ENCODE peak calls at places on chromosomes 16 and 17, in ten cellular contexts. One of them, this sample, is unnamed.

GRCh38 chr16:10983175-10983558 is 38.8 kb downstream of the CLEC16A start:
- DNase-seq in tibial nerve: no peak
- DNase-seq in ACHN: no peak
- DNase-seq in Kasumi-1: no peak
- DNase-seq in stimulated activated CD4-positive, alpha-beta T cell treated with anti-CD3 and anti-CD28 coated beads, Interleukin-1b, Interleukin-23, amount 100 ng/mL, for 24 hours: no peak
- DNase-seq in activated CD4-positive, CD25-positive, alpha-beta regulatory T cell treated with anti-CD3 and anti-CD28 coated beads, Interleukin-2, amount 50 U/mL, for 16 hours: no peak
- DNase-seq in NCI-H2171: no peak
- DNase-seq in fibroblast of lung: no peak
- DNase-seq in GOT3: no peak
- DNase-seq in SK-N-SH: no peak
- DNase-seq in this sample: no peak

GRCh38 chr17:80319999-80320344 is 59.3 kb downstream of the RNF213 start:
- DNase-seq in stimulated activated CD4-positive, alpha-beta T cell treated with anti-CD3 and anti-CD28 coated beads, Interleukin-1b, Interleukin-23, amount 100 ng/mL, for 24 hours: no peak
- DNase-seq in activated CD4-positive, CD25-positive, alpha-beta regulatory T cell treated with anti-CD3 and anti-CD28 coated beads, Interleukin-2, amount 50 U/mL, for 16 hours: no peak
- DNase-seq in Kasumi-1: no peak
- DNase-seq in fibroblast of lung: no peak
- DNase-seq in NCI-H2171: no peak
- DNase-seq in tibial nerve: no peak
- DNase-seq in SK-N-SH: no peak
- DNase-seq in GOT3: no peak
- DNase-seq in ACHN: no peak
- DNase-seq in this sample: no peak

GRCh38 chr17:39139561-39139960 is 11.9 kb downstream of the PLXDC1 start:
- DNase-seq in activated CD4-positive, CD25-positive, alpha-beta regulatory T cell treated with anti-CD3 and anti-CD28 coated beads, Interleukin-2, amount 50 U/mL, for 16 hours: no peak
- DNase-seq in SK-N-SH: no peak
- DNase-seq in fibroblast of lung: no peak
- DNase-seq in stimulated activated CD4-positive, alpha-beta T cell treated with anti-CD3 and anti-CD28 coated beads, Interleukin-1b, Interleukin-23, amount 100 ng/mL, for 24 hours: no peak
- DNase-seq in Kasumi-1: no peak
- DNase-seq in ACHN: no peak
- DNase-seq in GOT3: no peak
- DNase-seq in NCI-H2171: no peak
- DNase-seq in tibial nerve: no peak
- DNase-seq in this sample: no peak

GRCh38 chr16:17339764-17340541 is 130.8 kb downstream of the XYLT1 start:
- DNase-seq in GOT3: no peak
- DNase-seq in stimulated activated CD4-positive, alpha-beta T cell treated with anti-CD3 and anti-CD28 coated beads, Interleukin-1b, Interleukin-23, amount 100 ng/mL, for 24 hours: no peak
- DNase-seq in tibial nerve: no peak
- DNase-seq in SK-N-SH: no peak
- DNase-seq in ACHN: no peak
- DNase-seq in Kasumi-1: peak
- DNase-seq in NCI-H2171: no peak
- DNase-seq in activated CD4-positive, CD25-positive, alpha-beta regulatory T cell treated with anti-CD3 and anti-CD28 coated beads, Interleukin-2, amount 50 U/mL, for 16 hours: no peak
- DNase-seq in fibroblast of lung: peak
- DNase-seq in this sample: no peak

GRCh38 chr17:68599091-68599872 is 1.9 kb downstream of the FAM20A start:
- DNase-seq in GOT3: no peak
- DNase-seq in NCI-H2171: no peak
- DNase-seq in ACHN: no peak
- DNase-seq in stimulated activated CD4-positive, alpha-beta T cell treated with anti-CD3 and anti-CD28 coated beads, Interleukin-1b, Interleukin-23, amount 100 ng/mL, for 24 hours: no peak
- DNase-seq in SK-N-SH: no peak
- DNase-seq in Kasumi-1: no peak
- DNase-seq in activated CD4-positive, CD25-positive, alpha-beta regulatory T cell treated with anti-CD3 and anti-CD28 coated beads, Interleukin-2, amount 50 U/mL, for 16 hours: no peak
- DNase-seq in fibroblast of lung: no peak
- DNase-seq in tibial nerve: peak
- DNase-seq in this sample: no peak

GRCh38 chr16:55439101-55439690 is 39.8 kb upstream of the MMP2 start:
- DNase-seq in tibial nerve: no peak
- DNase-seq in GOT3: no peak
- DNase-seq in SK-N-SH: no peak
- DNase-seq in activated CD4-positive, CD25-positive, alpha-beta regulatory T cell treated with anti-CD3 and anti-CD28 coated beads, Interleukin-2, amount 50 U/mL, for 16 hours: no peak
- DNase-seq in fibroblast of lung: no peak
- DNase-seq in NCI-H2171: no peak
- DNase-seq in ACHN: no peak
- DNase-seq in Kasumi-1: no peak
- DNase-seq in stimulated activated CD4-positive, alpha-beta T cell treated with anti-CD3 and anti-CD28 coated beads, Interleukin-1b, Interleukin-23, amount 100 ng/mL, for 24 hours: no peak
- DNase-seq in this sample: no peak

GRCh38 chr17:80694085-80694991 is 149.7 kb downstream of the RPTOR start:
- DNase-seq in activated CD4-positive, CD25-positive, alpha-beta regulatory T cell treated with anti-CD3 and anti-CD28 coated beads, Interleukin-2, amount 50 U/mL, for 16 hours: no peak
- DNase-seq in SK-N-SH: no peak
- DNase-seq in ACHN: no peak
- DNase-seq in stimulated activated CD4-positive, alpha-beta T cell treated with anti-CD3 and anti-CD28 coated beads, Interleukin-1b, Interleukin-23, amount 100 ng/mL, for 24 hours: no peak
- DNase-seq in fibroblast of lung: no peak
- DNase-seq in Kasumi-1: no peak
- DNase-seq in NCI-H2171: peak
- DNase-seq in GOT3: no peak
- DNase-seq in tibial nerve: no peak
- DNase-seq in this sample: peak

GRCh38 chr17:4500188-4500565 is 1.5 kb downstream of the SPNS2 start:
- DNase-seq in stimulated activated CD4-positive, alpha-beta T cell treated with anti-CD3 and anti-CD28 coated beads, Interleukin-1b, Interleukin-23, amount 100 ng/mL, for 24 hours: no peak
- DNase-seq in SK-N-SH: no peak
- DNase-seq in fibroblast of lung: no peak
- DNase-seq in NCI-H2171: no peak
- DNase-seq in tibial nerve: no peak
- DNase-seq in Kasumi-1: no peak
- DNase-seq in ACHN: peak
- DNase-seq in GOT3: no peak
- DNase-seq in activated CD4-positive, CD25-positive, alpha-beta regulatory T cell treated with anti-CD3 and anti-CD28 coated beads, Interleukin-2, amount 50 U/mL, for 16 hours: no peak
- DNase-seq in this sample: no peak

GRCh38 chr17:75783069-75783783 is 1.4 kb upstream of the UNK start:
- DNase-seq in GOT3: no peak
- DNase-seq in Kasumi-1: peak
- DNase-seq in NCI-H2171: peak
- DNase-seq in activated CD4-positive, CD25-positive, alpha-beta regulatory T cell treated with anti-CD3 and anti-CD28 coated beads, Interleukin-2, amount 50 U/mL, for 16 hours: no peak
- DNase-seq in tibial nerve: peak
- DNase-seq in fibroblast of lung: peak
- DNase-seq in SK-N-SH: peak
- DNase-seq in ACHN: peak
- DNase-seq in stimulated activated CD4-positive, alpha-beta T cell treated with anti-CD3 and anti-CD28 coated beads, Interleukin-1b, Interleukin-23, amount 100 ng/mL, for 24 hours: no peak
- DNase-seq in this sample: no peak

GRCh38 chr17:59355030-59355694 is 23.7 kb downstream of the YPEL2 start:
- DNase-seq in GOT3: no peak
- DNase-seq in stimulated activated CD4-positive, alpha-beta T cell treated with anti-CD3 and anti-CD28 coated beads, Interleukin-1b, Interleukin-23, amount 100 ng/mL, for 24 hours: no peak
- DNase-seq in NCI-H2171: no peak
- DNase-seq in SK-N-SH: no peak
- DNase-seq in Kasumi-1: no peak
- DNase-seq in tibial nerve: no peak
- DNase-seq in activated CD4-positive, CD25-positive, alpha-beta regulatory T cell treated with anti-CD3 and anti-CD28 coated beads, Interleukin-2, amount 50 U/mL, for 16 hours: no peak
- DNase-seq in fibroblast of lung: no peak
- DNase-seq in ACHN: no peak
- DNase-seq in this sample: no peak

GRCh38 chr16:20866792-20867191 is 33.4 kb downstream of the DCUN1D3 start:
- DNase-seq in NCI-H2171: no peak
- DNase-seq in SK-N-SH: no peak
- DNase-seq in fibroblast of lung: no peak
- DNase-seq in Kasumi-1: no peak
- DNase-seq in GOT3: no peak
- DNase-seq in activated CD4-positive, CD25-positive, alpha-beta regulatory T cell treated with anti-CD3 and anti-CD28 coated beads, Interleukin-2, amount 50 U/mL, for 16 hours: no peak
- DNase-seq in tibial nerve: no peak
- DNase-seq in stimulated activated CD4-positive, alpha-beta T cell treated with anti-CD3 and anti-CD28 coated beads, Interleukin-1b, Interleukin-23, amount 100 ng/mL, for 24 hours: no peak
- DNase-seq in ACHN: no peak
- DNase-seq in this sample: no peak

GRCh38 chr16:57244463-57244766 is 644 bp upstream of the ARL2BP start:
- DNase-seq in tibial nerve: no peak
- DNase-seq in SK-N-SH: no peak
- DNase-seq in fibroblast of lung: no peak
- DNase-seq in stimulated activated CD4-positive, alpha-beta T cell treated with anti-CD3 and anti-CD28 coated beads, Interleukin-1b, Interleukin-23, amount 100 ng/mL, for 24 hours: no peak
- DNase-seq in GOT3: no peak
- DNase-seq in activated CD4-positive, CD25-positive, alpha-beta regulatory T cell treated with anti-CD3 and anti-CD28 coated beads, Interleukin-2, amount 50 U/mL, for 16 hours: no peak
- DNase-seq in NCI-H2171: no peak
- DNase-seq in ACHN: no peak
- DNase-seq in Kasumi-1: no peak
- DNase-seq in this sample: no peak

GRCh38 chr17:50100921-50101345 is 5.8 kb downstream of the PDK2 start:
- DNase-seq in activated CD4-positive, CD25-positive, alpha-beta regulatory T cell treated with anti-CD3 and anti-CD28 coated beads, Interleukin-2, amount 50 U/mL, for 16 hours: no peak
- DNase-seq in stimulated activated CD4-positive, alpha-beta T cell treated with anti-CD3 and anti-CD28 coated beads, Interleukin-1b, Interleukin-23, amount 100 ng/mL, for 24 hours: no peak
- DNase-seq in NCI-H2171: peak
- DNase-seq in fibroblast of lung: no peak
- DNase-seq in SK-N-SH: no peak
- DNase-seq in GOT3: no peak
- DNase-seq in ACHN: peak
- DNase-seq in tibial nerve: no peak
- DNase-seq in Kasumi-1: no peak
- DNase-seq in this sample: no peak

GRCh38 chr17:32596666-32597065 is 109.9 kb downstream of the CDK5R1 start:
- DNase-seq in tibial nerve: no peak
- DNase-seq in fibroblast of lung: peak
- DNase-seq in ACHN: no peak
- DNase-seq in Kasumi-1: no peak
- DNase-seq in stimulated activated CD4-positive, alpha-beta T cell treated with anti-CD3 and anti-CD28 coated beads, Interleukin-1b, Interleukin-23, amount 100 ng/mL, for 24 hours: no peak
- DNase-seq in SK-N-SH: no peak
- DNase-seq in GOT3: no peak
- DNase-seq in NCI-H2171: peak
- DNase-seq in activated CD4-positive, CD25-positive, alpha-beta regulatory T cell treated with anti-CD3 and anti-CD28 coated beads, Interleukin-2, amount 50 U/mL, for 16 hours: no peak
- DNase-seq in this sample: peak

GRCh38 chr16:565420-566330 is 1.1 kb upstream of the NHLRC4 start:
- DNase-seq in Kasumi-1: no peak
- DNase-seq in fibroblast of lung: peak
- DNase-seq in ACHN: no peak
- DNase-seq in SK-N-SH: peak
- DNase-seq in GOT3: no peak
- DNase-seq in activated CD4-positive, CD25-positive, alpha-beta regulatory T cell treated with anti-CD3 and anti-CD28 coated beads, Interleukin-2, amount 50 U/mL, for 16 hours: no peak
- DNase-seq in NCI-H2171: no peak
- DNase-seq in tibial nerve: no peak
- DNase-seq in stimulated activated CD4-positive, alpha-beta T cell treated with anti-CD3 and anti-CD28 coated beads, Interleukin-1b, Interleukin-23, amount 100 ng/mL, for 24 hours: no peak
- DNase-seq in this sample: no peak

GRCh38 chr17:35243459-35244204 is 760 bp downstream of the SLFN5 start:
- DNase-seq in fibroblast of lung: peak
- DNase-seq in SK-N-SH: peak
- DNase-seq in stimulated activated CD4-positive, alpha-beta T cell treated with anti-CD3 and anti-CD28 coated beads, Interleukin-1b, Interleukin-23, amount 100 ng/mL, for 24 hours: no peak
- DNase-seq in NCI-H2171: no peak
- DNase-seq in tibial nerve: peak
- DNase-seq in activated CD4-positive, CD25-positive, alpha-beta regulatory T cell treated with anti-CD3 and anti-CD28 coated beads, Interleukin-2, amount 50 U/mL, for 16 hours: no peak
- DNase-seq in GOT3: no peak
- DNase-seq in ACHN: peak
- DNase-seq in Kasumi-1: no peak
- DNase-seq in this sample: no peak

GRCh38 chr17:61490540-61490975 is 38.3 kb downstream of the TBX4 start:
- DNase-seq in GOT3: no peak
- DNase-seq in activated CD4-positive, CD25-positive, alpha-beta regulatory T cell treated with anti-CD3 and anti-CD28 coated beads, Interleukin-2, amount 50 U/mL, for 16 hours: no peak
- DNase-seq in Kasumi-1: no peak
- DNase-seq in ACHN: no peak
- DNase-seq in fibroblast of lung: peak
- DNase-seq in stimulated activated CD4-positive, alpha-beta T cell treated with anti-CD3 and anti-CD28 coated beads, Interleukin-1b, Interleukin-23, amount 100 ng/mL, for 24 hours: no peak
- DNase-seq in NCI-H2171: no peak
- DNase-seq in SK-N-SH: no peak
- DNase-seq in tibial nerve: no peak
- DNase-seq in this sample: no peak

GRCh38 chr16:17173134-17173729 is 297.5 kb downstream of the XYLT1 start:
- DNase-seq in NCI-H2171: no peak
- DNase-seq in ACHN: no peak
- DNase-seq in SK-N-SH: no peak
- DNase-seq in activated CD4-positive, CD25-positive, alpha-beta regulatory T cell treated with anti-CD3 and anti-CD28 coated beads, Interleukin-2, amount 50 U/mL, for 16 hours: no peak
- DNase-seq in Kasumi-1: peak
- DNase-seq in GOT3: no peak
- DNase-seq in fibroblast of lung: peak
- DNase-seq in tibial nerve: peak
- DNase-seq in stimulated activated CD4-positive, alpha-beta T cell treated with anti-CD3 and anti-CD28 coated beads, Interleukin-1b, Interleukin-23, amount 100 ng/mL, for 24 hours: no peak
- DNase-seq in this sample: no peak

GRCh38 chr17:15912416-15912955 is 32.4 kb upstream of the ADORA2B start:
- DNase-seq in GOT3: no peak
- DNase-seq in ACHN: no peak
- DNase-seq in fibroblast of lung: no peak
- DNase-seq in SK-N-SH: no peak
- DNase-seq in activated CD4-positive, CD25-positive, alpha-beta regulatory T cell treated with anti-CD3 and anti-CD28 coated beads, Interleukin-2, amount 50 U/mL, for 16 hours: no peak
- DNase-seq in tibial nerve: no peak
- DNase-seq in Kasumi-1: no peak
- DNase-seq in NCI-H2171: no peak
- DNase-seq in stimulated activated CD4-positive, alpha-beta T cell treated with anti-CD3 and anti-CD28 coated beads, Interleukin-1b, Interleukin-23, amount 100 ng/mL, for 24 hours: no peak
- DNase-seq in this sample: no peak

GRCh38 chr17:81386646-81387234 is 8.5 kb upstream of the BAHCC1 start:
- DNase-seq in NCI-H2171: no peak
- DNase-seq in GOT3: no peak
- DNase-seq in activated CD4-positive, CD25-positive, alpha-beta regulatory T cell treated with anti-CD3 and anti-CD28 coated beads, Interleukin-2, amount 50 U/mL, for 16 hours: no peak
- DNase-seq in fibroblast of lung: no peak
- DNase-seq in tibial nerve: no peak
- DNase-seq in stimulated activated CD4-positive, alpha-beta T cell treated with anti-CD3 and anti-CD28 coated beads, Interleukin-1b, Interleukin-23, amount 100 ng/mL, for 24 hours: no peak
- DNase-seq in Kasumi-1: no peak
- DNase-seq in SK-N-SH: peak
- DNase-seq in ACHN: no peak
- DNase-seq in this sample: no peak

GRCh38 chr17:35529868-35530267 is 7.6 kb downstream of the SLFN12L start:
- DNase-seq in Kasumi-1: no peak
- DNase-seq in NCI-H2171: no peak
- DNase-seq in fibroblast of lung: no peak
- DNase-seq in stimulated activated CD4-positive, alpha-beta T cell treated with anti-CD3 and anti-CD28 coated beads, Interleukin-1b, Interleukin-23, amount 100 ng/mL, for 24 hours: no peak
- DNase-seq in SK-N-SH: no peak
- DNase-seq in GOT3: no peak
- DNase-seq in activated CD4-positive, CD25-positive, alpha-beta regulatory T cell treated with anti-CD3 and anti-CD28 coated beads, Interleukin-2, amount 50 U/mL, for 16 hours: no peak
- DNase-seq in ACHN: no peak
- DNase-seq in tibial nerve: no peak
- DNase-seq in this sample: no peak

GRCh38 chr16:47983999-47984580 is 171.7 kb downstream of the ABCC12 start:
- DNase-seq in stimulated activated CD4-positive, alpha-beta T cell treated with anti-CD3 and anti-CD28 coated beads, Interleukin-1b, Interleukin-23, amount 100 ng/mL, for 24 hours: no peak
- DNase-seq in fibroblast of lung: peak
- DNase-seq in ACHN: no peak
- DNase-seq in activated CD4-positive, CD25-positive, alpha-beta regulatory T cell treated with anti-CD3 and anti-CD28 coated beads, Interleukin-2, amount 50 U/mL, for 16 hours: no peak
- DNase-seq in tibial nerve: no peak
- DNase-seq in SK-N-SH: no peak
- DNase-seq in NCI-H2171: no peak
- DNase-seq in Kasumi-1: no peak
- DNase-seq in GOT3: no peak
- DNase-seq in this sample: no peak

GRCh38 chr16:77297996-77298637 is 98.9 kb downstream of the SYCE1L start:
- DNase-seq in Kasumi-1: no peak
- DNase-seq in GOT3: no peak
- DNase-seq in NCI-H2171: no peak
- DNase-seq in tibial nerve: no peak
- DNase-seq in stimulated activated CD4-positive, alpha-beta T cell treated with anti-CD3 and anti-CD28 coated beads, Interleukin-1b, Interleukin-23, amount 100 ng/mL, for 24 hours: no peak
- DNase-seq in fibroblast of lung: peak
- DNase-seq in SK-N-SH: no peak
- DNase-seq in activated CD4-positive, CD25-positive, alpha-beta regulatory T cell treated with anti-CD3 and anti-CD28 coated beads, Interleukin-2, amount 50 U/mL, for 16 hours: no peak
- DNase-seq in ACHN: peak
- DNase-seq in this sample: no peak

GRCh38 chr16:15404792-15405191 is 9.2 kb downstream of the MPV17L start:
- DNase-seq in NCI-H2171: no peak
- DNase-seq in stimulated activated CD4-positive, alpha-beta T cell treated with anti-CD3 and anti-CD28 coated beads, Interleukin-1b, Interleukin-23, amount 100 ng/mL, for 24 hours: no peak
- DNase-seq in GOT3: no peak
- DNase-seq in fibroblast of lung: no peak
- DNase-seq in activated CD4-positive, CD25-positive, alpha-beta regulatory T cell treated with anti-CD3 and anti-CD28 coated beads, Interleukin-2, amount 50 U/mL, for 16 hours: no peak
- DNase-seq in tibial nerve: peak
- DNase-seq in ACHN: no peak
- DNase-seq in SK-N-SH: no peak
- DNase-seq in Kasumi-1: no peak
- DNase-seq in this sample: no peak

GRCh38 chr16:64920211-64920610 is 201.7 kb downstream of the CDH11 start:
- DNase-seq in stimulated activated CD4-positive, alpha-beta T cell treated with anti-CD3 and anti-CD28 coated beads, Interleukin-1b, Interleukin-23, amount 100 ng/mL, for 24 hours: no peak
- DNase-seq in SK-N-SH: no peak
- DNase-seq in fibroblast of lung: peak
- DNase-seq in ACHN: no peak
- DNase-seq in activated CD4-positive, CD25-positive, alpha-beta regulatory T cell treated with anti-CD3 and anti-CD28 coated beads, Interleukin-2, amount 50 U/mL, for 16 hours: no peak
- DNase-seq in tibial nerve: no peak
- DNase-seq in Kasumi-1: no peak
- DNase-seq in NCI-H2171: no peak
- DNase-seq in GOT3: no peak
- DNase-seq in this sample: no peak

GRCh38 chr17:9239821-9240658 is 218.7 kb downstream of the NTN1 start:
- DNase-seq in ACHN: peak
- DNase-seq in GOT3: no peak
- DNase-seq in Kasumi-1: no peak
- DNase-seq in NCI-H2171: no peak
- DNase-seq in stimulated activated CD4-positive, alpha-beta T cell treated with anti-CD3 and anti-CD28 coated beads, Interleukin-1b, Interleukin-23, amount 100 ng/mL, for 24 hours: peak
- DNase-seq in fibroblast of lung: peak
- DNase-seq in tibial nerve: peak
- DNase-seq in SK-N-SH: peak
- DNase-seq in activated CD4-positive, CD25-positive, alpha-beta regulatory T cell treated with anti-CD3 and anti-CD28 coated beads, Interleukin-2, amount 50 U/mL, for 16 hours: peak
- DNase-seq in this sample: no peak

GRCh38 chr16:77289331-77289809 is 90.2 kb downstream of the SYCE1L start:
- DNase-seq in SK-N-SH: peak
- DNase-seq in Kasumi-1: no peak
- DNase-seq in GOT3: no peak
- DNase-seq in tibial nerve: no peak
- DNase-seq in NCI-H2171: no peak
- DNase-seq in activated CD4-positive, CD25-positive, alpha-beta regulatory T cell treated with anti-CD3 and anti-CD28 coated beads, Interleukin-2, amount 50 U/mL, for 16 hours: no peak
- DNase-seq in stimulated activated CD4-positive, alpha-beta T cell treated with anti-CD3 and anti-CD28 coated beads, Interleukin-1b, Interleukin-23, amount 100 ng/mL, for 24 hours: no peak
- DNase-seq in ACHN: peak
- DNase-seq in fibroblast of lung: peak
- DNase-seq in this sample: no peak

GRCh38 chr17:68020451-68020779 is 15.1 kb upstream of the KPNA2 start:
- DNase-seq in SK-N-SH: no peak
- DNase-seq in ACHN: no peak
- DNase-seq in NCI-H2171: no peak
- DNase-seq in activated CD4-positive, CD25-positive, alpha-beta regulatory T cell treated with anti-CD3 and anti-CD28 coated beads, Interleukin-2, amount 50 U/mL, for 16 hours: no peak
- DNase-seq in fibroblast of lung: no peak
- DNase-seq in stimulated activated CD4-positive, alpha-beta T cell treated with anti-CD3 and anti-CD28 coated beads, Interleukin-1b, Interleukin-23, amount 100 ng/mL, for 24 hours: no peak
- DNase-seq in Kasumi-1: no peak
- DNase-seq in tibial nerve: no peak
- DNase-seq in GOT3: no peak
- DNase-seq in this sample: no peak